ENCODE peak calls at places on chromosome 20, in seven cellular contexts. D is heart right ventricle, H is sigmoid colon, L is endodermal cell, C is gastrocnemius medialis, M is GM12878, E is body of pancreas. A is an unnamed sample.

GRCh38 chr20:59994697-59995122 is 36.5 kb downstream of the CDH26 start:
- DNase-seq in D (peak; percentile 17), H (no peak), L (peak; percentile 97), C (no peak), M (no peak), E (peak; percentile 20), A (peak; percentile 19)

GRCh38 chr20:43431120-43431519 is 26.6 kb upstream of the SRSF6 start:
- DNase-seq in D (no peak), H (no peak), L (no peak), C (no peak), M (no peak), E (no peak), A (no peak)

GRCh38 chr20:2820896-2821869 is 5.0 kb downstream of the TMEM239 start:
- DNase-seq in D (no peak), H (no peak), L (peak; percentile 83), C (no peak), M (no peak), E (no peak), A (no peak)

GRCh38 chr20:42138711-42139110 is 520.5 kb upstream of the CHD6 start:
- DNase-seq in D (no peak), H (no peak), L (no peak), C (no peak), M (no peak), E (no peak), A (no peak)

GRCh38 chr20:56400001-56400640 is 7.7 kb downstream of the CSTF1 start:
- DNase-seq in D (no peak), H (no peak), L (peak; percentile 78), C (no peak), M (peak; percentile 31), E (peak; percentile 67), A (peak; percentile 41)

GRCh38 chr20:9510926-9511325 is 3.5 kb upstream of the LAMP5 start:
- DNase-seq in D (no peak), H (no peak), L (no peak), C (no peak), M (peak; percentile 66), E (no peak), A (no peak)

GRCh38 chr20:62989201-62989601 is 17.6 kb downstream of the BHLHE23 start:
- DNase-seq in D (no peak), H (no peak), L (no peak), C (no peak), M (no peak), E (no peak), A (no peak)

GRCh38 chr20:22626501-22626900 is 42.1 kb upstream of the FOXA2 start:
- DNase-seq in D (no peak), H (no peak), L (no peak), C (no peak), M (no peak), E (no peak), A (no peak)

GRCh38 chr20:56690531-56691175 is 61.5 kb downstream of the TFAP2C start:
- DNase-seq in D (no peak), H (no peak), L (no peak), C (no peak), M (no peak), E (no peak), A (no peak)

GRCh38 chr20:15111654-15112053 is 774.2 kb upstream of the FLRT3 start:
- DNase-seq in D (no peak), H (no peak), L (no peak), C (no peak), M (no peak), E (no peak), A (no peak)

GRCh38 chr20:57231951-57232428 is 34.5 kb downstream of the BMP7 start:
- DNase-seq in D (no peak), H (no peak), L (peak; percentile 86), C (no peak), M (no peak), E (no peak), A (no peak)

GRCh38 chr20:14830466-14830865 is 493.1 kb upstream of the FLRT3 start:
- DNase-seq in D (no peak), H (no peak), L (no peak), C (no peak), M (peak; percentile 89), E (no peak), A (no peak)

GRCh38 chr20:48945840-48946514 is 24.5 kb downstream of the ARFGEF2 start:
- DNase-seq in D (no peak), H (no peak), L (no peak), C (no peak), M (no peak), E (peak; percentile 74), A (peak; percentile 60)

GRCh38 chr20:13292486-13292885 is 71.4 kb downstream of the ISM1 start:
- DNase-seq in D (no peak), H (no peak), L (no peak), C (no peak), M (no peak), E (no peak), A (no peak)

GRCh38 chr20:3239026-3239866 is at the start of gene SLC4A11:
- DNase-seq in D (peak; percentile 73), H (no peak), L (peak; percentile 90), C (no peak), M (no peak), E (peak; percentile 67), A (peak; percentile 86)

GRCh38 chr20:49486064-49486463 is 3.6 kb upstream of the KCNB1 start:
- DNase-seq in D (no peak), H (no peak), L (no peak), C (no peak), M (no peak), E (no peak), A (no peak)

GRCh38 chr20:2093200-2093781 is 8.3 kb upstream of the STK35 start:
- DNase-seq in D (no peak), H (no peak), L (peak; percentile 82), C (no peak), M (no peak), E (no peak), A (no peak)

GRCh38 chr20:60862601-60863000 is 389.5 kb upstream of the CDH4 start:
- DNase-seq in D (no peak), H (no peak), L (no peak), C (no peak), M (no peak), E (no peak), A (no peak)

GRCh38 chr20:47753571-47754120 is 31.6 kb downstream of the SULF2 start:
- DNase-seq in D (no peak), H (no peak), L (no peak), C (no peak), M (no peak), E (no peak), A (no peak)

GRCh38 chr20:57672164-57672563 is 37.7 kb downstream of the PMEPA1 start:
- DNase-seq in D (peak; percentile 51), H (peak; percentile 78), L (no peak), C (no peak), M (no peak), E (peak; percentile 19), A (peak; percentile 22)

GRCh38 chr20:41173791-41174341 is 36.5 kb downstream of the PLCG1 start:
- DNase-seq in D (no peak), H (no peak), L (peak; percentile 25), C (no peak), M (no peak), E (no peak), A (no peak)

GRCh38 chr20:62728781-62729300 is 20.2 kb downstream of the NTSR1 start:
- DNase-seq in D (no peak), H (peak; percentile 59), L (no peak), C (no peak), M (no peak), E (no peak), A (no peak)

GRCh38 chr20:23631981-23632710 is 5.6 kb downstream of the CST3 start:
- DNase-seq in D (no peak), H (no peak), L (no peak), C (no peak), M (no peak), E (no peak), A (no peak)

GRCh38 chr20:30376767-30377658 is 880.5 kb upstream of the DEFB115 start:
- DNase-seq in D (peak; percentile 87), H (peak; percentile 76), L (peak; percentile 75), C (peak; percentile 65), M (peak; percentile 28), E (peak; percentile 90), A (peak; percentile 88)

GRCh38 chr20:58700121-58700780 is 7.7 kb downstream of the NPEPL1 start:
- DNase-seq in D (no peak), H (peak; percentile 51), L (peak; percentile 35), C (no peak), M (no peak), E (no peak), A (no peak)

GRCh38 chr20:21048841-21049273 is 57.3 kb downstream of the LINC00237 start:
- DNase-seq in D (no peak), H (no peak), L (peak; percentile 93), C (no peak), M (no peak), E (peak; percentile 24), A (peak; percentile 31)

GRCh38 chr20:17633850-17634500 is 48.1 kb downstream of the RRBP1 start:
- DNase-seq in D (no peak), H (no peak), L (no peak), C (no peak), M (no peak), E (no peak), A (peak; percentile 58)
- TF ChIP-seq CTCF in D (no peak), H (no peak), L (no peak), C (no peak), M (no peak), E (no peak), A (no peak)

DNA sequence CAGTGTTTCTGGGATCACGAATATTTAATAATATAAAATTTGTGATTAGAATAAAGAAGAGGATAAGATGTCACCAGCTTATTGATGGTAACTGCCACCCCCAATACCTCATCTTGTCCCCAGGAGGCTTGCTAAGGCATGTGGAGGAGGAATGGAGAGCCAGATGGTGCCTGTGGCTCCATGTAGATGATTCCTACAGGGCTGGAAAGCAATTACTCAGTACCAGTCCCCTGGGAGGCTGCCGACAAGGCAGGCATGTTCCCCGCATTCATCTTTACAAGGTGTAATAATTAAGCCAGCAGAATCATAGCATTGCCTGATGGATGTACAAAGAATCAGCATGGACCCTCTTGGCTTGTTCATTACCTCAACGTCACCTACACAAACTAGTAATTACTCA is 155.3 kb downstream of the PLCB1 start:
- DNase-seq in D (no peak), H (no peak), L (no peak), C (no peak), M (no peak), E (no peak), A (no peak)
- H3K4me3 ChIP-seq in D (no peak overlapping the region), H (no peak overlapping the region), L (no peak overlapping the region), C (no peak overlapping the region), M (no peak overlapping the region), E (no peak overlapping the region), A (no peak overlapping the region)

GRCh38 chr20:50916257-50916656 is 15.0 kb downstream of the ADNP start:
- DNase-seq in D (no peak), H (no peak), L (no peak), C (no peak), M (no peak), E (no peak), A (no peak)
- H3K4me1 ChIP-seq in D (peaks cover 91% of the 10 kb centered on the region), H (no peaks in the 10 kb centered on the region), L (peaks cover 17% of the 10 kb centered on the region), C (peaks cover 80% of the 10 kb centered on the region), M (peaks cover 62% of the 10 kb centered on the region), E (peaks cover 69% of the 10 kb centered on the region), A (peaks cover 27% of the 10 kb centered on the region)

GRCh38 chr20:45449528-45449927 is 20.0 kb upstream of the WFDC2 start:
- DNase-seq in D (no peak), H (peak; percentile 93), L (no peak), C (peak; percentile 34), M (no peak), E (peak; percentile 27), A (no peak)
- TF ChIP-seq CTCF in D (no peak), H (no peak), L (no peak), C (no peak), M (no peak), E (no peak), A (no peak)

A was measured in thyroid gland.